ENCODE peak calls at places on chromosome 13, in six cellular contexts. One of them, this sample, is unnamed.

GRCh38 chr13:83286737-83287136 is 595.5 kb downstream of the SLITRK1 start:
- DNase-seq in neuronal stem cell: no peak
- DNase-seq in H9: no peak
- DNase-seq in H1: no peak
- DNase-seq in trophoblast cell: no peak
- DNase-seq in mesenchymal stem cell: no peak
- DNase-seq in this sample: peak; percentile 33

GRCh38 chr13:77833331-77833863 is 85.2 kb downstream of the EDNRB start:
- DNase-seq in neuronal stem cell: no peak
- DNase-seq in H9: no peak
- DNase-seq in H1: no peak
- DNase-seq in trophoblast cell: no peak
- DNase-seq in mesenchymal stem cell: peak; percentile 90
- DNase-seq in this sample: peak; percentile 88

GRCh38 chr13:36323951-36324566 is 22.1 kb downstream of the SPART start:
- DNase-seq in neuronal stem cell: no peak
- DNase-seq in H9: no peak
- DNase-seq in H1: no peak
- DNase-seq in trophoblast cell: peak; percentile 97
- DNase-seq in mesenchymal stem cell: peak; percentile 92
- DNase-seq in this sample: peak; percentile 52

GRCh38 chr13:99380402-99380801 is 73.2 kb upstream of the GPR183 start:
- DNase-seq in neuronal stem cell: no peak
- DNase-seq in H9: no peak
- DNase-seq in H1: no peak
- DNase-seq in trophoblast cell: no peak
- DNase-seq in mesenchymal stem cell: no peak
- DNase-seq in this sample: no peak

GRCh38 chr13:56015919-56016318 is 1124.8 kb upstream of the PRR20A start:
- DNase-seq in neuronal stem cell: no peak
- DNase-seq in H9: no peak
- DNase-seq in H1: no peak
- DNase-seq in trophoblast cell: no peak
- DNase-seq in mesenchymal stem cell: no peak
- DNase-seq in this sample: no peak

GRCh38 chr13:84263354-84264069 is 381.2 kb upstream of the SLITRK1 start:
- DNase-seq in neuronal stem cell: no peak
- DNase-seq in H9: no peak
- DNase-seq in H1: no peak
- DNase-seq in trophoblast cell: no peak
- DNase-seq in mesenchymal stem cell: no peak
- DNase-seq in this sample: no peak

GRCh38 chr13:87680298-87680697 is 9.1 kb downstream of the SLITRK5 start:
- DNase-seq in neuronal stem cell: no peak
- DNase-seq in H9: no peak
- DNase-seq in H1: no peak
- DNase-seq in trophoblast cell: no peak
- DNase-seq in mesenchymal stem cell: no peak
- DNase-seq in this sample: no peak

GRCh38 chr13:53343345-53343744 is 314.7 kb downstream of the OLFM4 start:
- DNase-seq in neuronal stem cell: peak; percentile 45
- DNase-seq in H9: peak; percentile 79
- DNase-seq in H1: peak; percentile 34
- DNase-seq in trophoblast cell: no peak
- DNase-seq in mesenchymal stem cell: no peak
- DNase-seq in this sample: no peak

DNA sequence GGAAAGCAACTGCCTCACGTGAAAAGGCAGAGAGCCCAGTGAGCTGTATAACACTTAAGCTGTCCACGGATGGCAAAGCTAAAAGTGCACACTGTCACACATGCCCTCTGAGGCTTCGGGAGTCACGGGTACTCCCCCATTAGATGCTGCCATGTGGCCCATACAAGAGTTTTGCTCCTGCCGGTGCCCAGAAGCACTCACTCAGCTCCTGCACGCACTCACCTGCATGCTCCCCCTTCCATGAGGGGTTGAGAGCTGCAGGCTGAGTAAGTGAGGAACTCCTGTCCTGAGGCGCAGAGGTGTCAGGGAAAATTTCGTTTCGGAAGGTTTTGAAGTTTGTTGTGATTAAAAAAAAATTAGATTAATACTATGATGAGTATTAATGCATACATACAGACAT is 939.2 kb upstream of the ATXN8OS start:
- DNase-seq in neuronal stem cell: no peak
- DNase-seq in H9: no peak
- DNase-seq in H1: no peak
- DNase-seq in trophoblast cell: no peak
- DNase-seq in mesenchymal stem cell: no peak
- DNase-seq in this sample: no peak
- H2AFZ ChIP-seq in neuronal stem cell: peak overlapping the region; percentile 11
- H2AFZ ChIP-seq in H9: peak overlapping the region; percentile 45
- H2AFZ ChIP-seq in H1: peak overlapping the region; percentile 78
- H2AFZ ChIP-seq in trophoblast cell: no peak overlapping the region
- H2AFZ ChIP-seq in mesenchymal stem cell: no peak overlapping the region
- H2AFZ ChIP-seq in this sample: no peak overlapping the region

GRCh38 chr13:29847501-29847983 is 2.9 kb downstream of the UBL3 start:
- DNase-seq in neuronal stem cell: no peak
- DNase-seq in H9: no peak
- DNase-seq in H1: no peak
- DNase-seq in trophoblast cell: no peak
- DNase-seq in mesenchymal stem cell: peak; percentile 65
- DNase-seq in this sample: peak; percentile 64

GRCh38 chr13:29849071-29849541 is 1.3 kb downstream of the UBL3 start:
- DNase-seq in neuronal stem cell: no peak
- DNase-seq in H9: no peak
- DNase-seq in H1: no peak
- DNase-seq in trophoblast cell: no peak
- DNase-seq in mesenchymal stem cell: peak; percentile 62
- DNase-seq in this sample: peak; percentile 22

GRCh38 chr13:29852464-29853054 is 2.1 kb upstream of the UBL3 start:
- DNase-seq in neuronal stem cell: no peak
- DNase-seq in H9: no peak
- DNase-seq in H1: no peak
- DNase-seq in trophoblast cell: no peak
- DNase-seq in mesenchymal stem cell: no peak
- DNase-seq in this sample: peak; percentile 30

GRCh38 chr13:29850213-29850898 is at the start of gene UBL3:
- DNase-seq in neuronal stem cell: peak; percentile 96
- DNase-seq in H9: peak; percentile 98
- DNase-seq in H1: peak; percentile 83
- DNase-seq in trophoblast cell: peak; percentile 92
- DNase-seq in mesenchymal stem cell: peak; percentile 98
- DNase-seq in this sample: peak; percentile 95

DNA sequence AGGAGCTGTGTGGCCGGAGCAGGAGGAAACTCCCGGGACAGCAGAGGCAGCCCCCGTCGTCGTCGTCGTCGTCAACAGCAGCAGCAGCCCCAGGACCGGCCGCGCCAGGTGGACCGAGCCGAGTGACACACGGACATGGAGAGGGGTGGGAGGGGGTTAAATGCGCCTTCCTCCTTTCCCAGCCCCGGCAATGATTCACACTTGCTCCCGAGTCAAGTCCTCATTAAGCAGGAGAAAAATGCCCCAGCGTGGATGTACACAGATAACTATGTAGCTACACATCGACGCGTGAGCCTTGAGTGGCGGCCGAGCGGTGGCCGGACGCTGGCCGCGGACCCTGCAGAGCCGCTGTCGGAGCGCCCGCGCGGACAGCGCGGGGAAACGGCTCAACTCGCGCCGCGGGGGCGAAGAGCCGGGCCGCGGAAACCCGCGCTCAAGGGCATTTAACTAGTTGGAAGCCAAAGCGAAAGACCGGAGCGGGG is 645 bp downstream of the UBL3 start:
- DNase-seq in neuronal stem cell: no peak
- DNase-seq in H9: peak; percentile 45
- DNase-seq in H1: no peak
- DNase-seq in trophoblast cell: peak; percentile 93
- DNase-seq in mesenchymal stem cell: peak; percentile 84
- DNase-seq in this sample: peak; percentile 71
- H3K18ac ChIP-seq in neuronal stem cell: peak overlapping the region; percentile 94
- H3K18ac ChIP-seq in H9: no peak overlapping the region
- H3K18ac ChIP-seq in H1: no peak overlapping the region
- H3K18ac ChIP-seq in trophoblast cell: peak overlapping the region; percentile 96
- H3K18ac ChIP-seq in mesenchymal stem cell: peak overlapping the region; percentile 97
- H3K18ac ChIP-seq in this sample: peak overlapping the region; percentile 35

GRCh38 chr13:45713106-45713690 is 11.1 kb downstream of the CBY2 start:
- DNase-seq in neuronal stem cell: no peak
- DNase-seq in H9: no peak
- DNase-seq in H1: no peak
- DNase-seq in trophoblast cell: no peak
- DNase-seq in mesenchymal stem cell: no peak
- DNase-seq in this sample: no peak
- H2AFZ ChIP-seq in neuronal stem cell: no peak overlapping the region
- H2AFZ ChIP-seq in H9: no peak overlapping the region
- H2AFZ ChIP-seq in H1: peak overlapping the region; percentile 46
- H2AFZ ChIP-seq in trophoblast cell: no peak overlapping the region
- H2AFZ ChIP-seq in mesenchymal stem cell: no peak overlapping the region
- H2AFZ ChIP-seq in this sample: no peak overlapping the region

GRCh38 chr13:98273824-98274786 is 97.0 kb upstream of the RNF113B start:
- DNase-seq in neuronal stem cell: no peak
- DNase-seq in H9: peak; percentile 50
- DNase-seq in H1: no peak
- DNase-seq in trophoblast cell: no peak
- DNase-seq in mesenchymal stem cell: peak; percentile 70
- DNase-seq in this sample: peak; percentile 40

GRCh38 chr13:98272549-98272948 is 95.5 kb upstream of the RNF113B start:
- DNase-seq in neuronal stem cell: peak; percentile 54
- DNase-seq in H9: no peak
- DNase-seq in H1: no peak
- DNase-seq in trophoblast cell: no peak
- DNase-seq in mesenchymal stem cell: no peak
- DNase-seq in this sample: no peak

GRCh38 chr13:98273067-98273823 is 96.2 kb upstream of the RNF113B start:
- DNase-seq in neuronal stem cell: no peak
- DNase-seq in H9: no peak
- DNase-seq in H1: no peak
- DNase-seq in trophoblast cell: peak; percentile 40
- DNase-seq in mesenchymal stem cell: peak; percentile 18
- DNase-seq in this sample: no peak

GRCh38 chr13:98269386-98269785 is 92.3 kb upstream of the RNF113B start:
- DNase-seq in neuronal stem cell: no peak
- DNase-seq in H9: no peak
- DNase-seq in H1: no peak
- DNase-seq in trophoblast cell: no peak
- DNase-seq in mesenchymal stem cell: no peak
- DNase-seq in this sample: no peak

GRCh38 chr13:98270819-98271218 is 93.8 kb upstream of the RNF113B start:
- DNase-seq in neuronal stem cell: no peak
- DNase-seq in H9: no peak
- DNase-seq in H1: no peak
- DNase-seq in trophoblast cell: peak; percentile 53
- DNase-seq in mesenchymal stem cell: peak; percentile 34
- DNase-seq in this sample: peak; percentile 17
- H3K18ac ChIP-seq in neuronal stem cell: no peak overlapping the region
- H3K18ac ChIP-seq in H9: no peak overlapping the region
- H3K18ac ChIP-seq in H1: no peak overlapping the region
- H3K18ac ChIP-seq in trophoblast cell: no peak overlapping the region
- H3K18ac ChIP-seq in mesenchymal stem cell: peak overlapping the region; percentile 57
- H3K18ac ChIP-seq in this sample: no peak overlapping the region

DNA sequence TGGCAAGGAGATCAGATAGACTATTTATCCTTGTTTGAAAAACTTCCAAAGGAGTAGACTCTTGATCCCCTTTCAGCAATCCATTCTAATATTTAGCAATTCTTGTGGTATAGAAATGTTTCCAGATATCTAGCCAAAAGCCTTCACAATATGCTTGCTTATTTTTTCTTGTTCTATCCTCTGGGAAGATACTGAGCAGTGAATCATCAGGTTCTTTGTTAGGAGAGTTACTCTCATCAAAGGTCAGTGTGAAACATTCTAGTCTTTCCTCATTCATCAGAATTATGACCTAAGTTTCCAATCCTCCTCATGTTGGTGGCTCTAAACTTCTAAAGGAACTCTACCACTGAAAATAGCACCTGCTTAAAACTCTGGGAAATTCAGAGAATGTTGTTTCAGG is 3.9 kb downstream of the GPC6 start:
- DNase-seq in neuronal stem cell: no peak
- DNase-seq in H9: no peak
- DNase-seq in H1: no peak
- DNase-seq in trophoblast cell: no peak
- DNase-seq in mesenchymal stem cell: peak; percentile 78
- DNase-seq in this sample: peak; percentile 89
- H2AFZ ChIP-seq in neuronal stem cell: no peak overlapping the region
- H2AFZ ChIP-seq in H9: no peak overlapping the region
- H2AFZ ChIP-seq in H1: no peak overlapping the region
- H2AFZ ChIP-seq in trophoblast cell: no peak overlapping the region
- H2AFZ ChIP-seq in mesenchymal stem cell: no peak overlapping the region
- H2AFZ ChIP-seq in this sample: no peak overlapping the region

GRCh38 chr13:79283742-79284141 is 122.3 kb downstream of the RBM26 start:
- DNase-seq in neuronal stem cell: no peak
- DNase-seq in H9: no peak
- DNase-seq in H1: no peak
- DNase-seq in trophoblast cell: no peak
- DNase-seq in mesenchymal stem cell: no peak
- DNase-seq in this sample: no peak

GRCh38 chr13:79285159-79285558 is 120.9 kb downstream of the RBM26 start:
- DNase-seq in neuronal stem cell: no peak
- DNase-seq in H9: no peak
- DNase-seq in H1: no peak
- DNase-seq in trophoblast cell: no peak
- DNase-seq in mesenchymal stem cell: no peak
- DNase-seq in this sample: no peak

GRCh38 chr13:79289557-79289956 is 116.5 kb downstream of the RBM26 start:
- DNase-seq in neuronal stem cell: no peak
- DNase-seq in H9: no peak
- DNase-seq in H1: no peak
- DNase-seq in trophoblast cell: no peak
- DNase-seq in mesenchymal stem cell: no peak
- DNase-seq in this sample: no peak

GRCh38 chr13:79290595-79291244 is 115.3 kb downstream of the RBM26 start:
- DNase-seq in neuronal stem cell: no peak
- DNase-seq in H9: no peak
- DNase-seq in H1: no peak
- DNase-seq in trophoblast cell: no peak
- DNase-seq in mesenchymal stem cell: no peak
- DNase-seq in this sample: no peak

DNA sequence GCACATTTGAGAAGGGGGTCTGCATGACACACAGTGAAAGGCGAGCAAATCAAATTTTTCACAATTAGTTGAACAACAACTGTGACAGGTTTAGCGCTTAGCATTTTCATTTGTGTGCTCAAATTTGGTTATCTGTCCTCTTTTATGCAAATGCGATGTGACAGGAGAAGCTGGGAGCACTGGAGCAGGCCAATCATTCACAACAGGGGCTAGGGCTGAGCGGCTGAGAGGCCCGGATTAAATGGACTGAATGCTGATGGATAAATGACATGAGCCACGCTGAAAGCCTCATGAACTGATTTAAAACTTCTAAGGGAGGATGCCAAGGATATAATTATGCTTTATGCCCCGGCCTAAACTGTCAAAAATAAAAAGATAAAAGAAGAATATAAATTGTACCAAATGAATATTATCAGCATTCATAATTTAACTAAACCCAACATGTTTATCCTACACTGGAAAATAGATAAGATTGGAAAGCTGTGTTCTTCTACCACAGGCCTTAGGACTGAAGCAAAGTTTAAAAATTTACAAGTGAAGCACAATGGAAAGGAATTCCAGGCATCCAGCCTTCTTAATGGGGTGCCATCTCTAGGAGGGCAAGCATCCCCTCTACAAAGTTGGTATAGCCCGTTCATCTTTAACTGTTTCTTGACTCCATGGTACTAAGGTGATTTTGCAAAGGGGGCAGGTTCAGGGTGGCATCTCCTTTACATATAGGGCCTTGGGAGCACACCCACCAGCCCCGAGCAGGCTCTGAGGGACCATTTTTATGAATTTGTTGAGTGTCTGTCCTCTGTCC is 117.9 kb downstream of the RBM26 start:
- DNase-seq in neuronal stem cell: peak; percentile 26
- DNase-seq in H9: peak; percentile 42
- DNase-seq in H1: no peak
- DNase-seq in trophoblast cell: no peak
- DNase-seq in mesenchymal stem cell: no peak
- DNase-seq in this sample: no peak
- H3K18ac ChIP-seq in neuronal stem cell: peak overlapping the region; percentile 57
- H3K18ac ChIP-seq in H9: no peak overlapping the region
- H3K18ac ChIP-seq in H1: peak overlapping the region; percentile 2
- H3K18ac ChIP-seq in trophoblast cell: no peak overlapping the region
- H3K18ac ChIP-seq in mesenchymal stem cell: no peak overlapping the region
- H3K18ac ChIP-seq in this sample: no peak overlapping the region

This sample was measured in IMR-90.